ENCODE peak calls at places on chromosomes 5 and 9, in ten cellular contexts. One of them, this sample, is unnamed.

GRCh38 chr5:82346376-82347212 is 68.4 kb upstream of the RPS23 start:
- DNase-seq in GM13977: no peak
- DNase-seq in neural crest cell: no peak
- DNase-seq in epithelial cell of esophagus: no peak
- DNase-seq in WTC11: no peak
- DNase-seq in PC-3: no peak
- DNase-seq in omental fat pad: no peak
- DNase-seq in ovary: no peak
- DNase-seq in GM12865: no peak
- DNase-seq in fibroblast of mammary gland: no peak
- DNase-seq in this sample: no peak

GRCh38 chr9:110847661-110848060 is 179.1 kb downstream of the MUSK start:
- DNase-seq in GM13977: no peak
- DNase-seq in neural crest cell: no peak
- DNase-seq in epithelial cell of esophagus: no peak
- DNase-seq in WTC11: no peak
- DNase-seq in PC-3: no peak
- DNase-seq in omental fat pad: no peak
- DNase-seq in ovary: no peak
- DNase-seq in GM12865: no peak
- DNase-seq in fibroblast of mammary gland: peak; percentile 42
- DNase-seq in this sample: no peak

GRCh38 chr5:10424124-10424731 is 17.5 kb upstream of the ROPN1L start:
- DNase-seq in GM13977: no peak
- DNase-seq in neural crest cell: no peak
- DNase-seq in epithelial cell of esophagus: peak; percentile 22
- DNase-seq in WTC11: peak; percentile 34
- DNase-seq in PC-3: peak; percentile 65
- DNase-seq in omental fat pad: no peak
- DNase-seq in ovary: no peak
- DNase-seq in GM12865: peak; percentile 54
- DNase-seq in fibroblast of mammary gland: peak; percentile 60
- DNase-seq in this sample: peak; percentile 47

GRCh38 chr5:150272531-150272930 is 17.0 kb downstream of the CAMK2A start:
- DNase-seq in GM13977: peak; percentile 52
- DNase-seq in neural crest cell: peak; percentile 31
- DNase-seq in epithelial cell of esophagus: peak; percentile 63
- DNase-seq in WTC11: peak; percentile 56
- DNase-seq in PC-3: peak; percentile 72
- DNase-seq in omental fat pad: no peak
- DNase-seq in ovary: no peak
- DNase-seq in GM12865: peak; percentile 40
- DNase-seq in fibroblast of mammary gland: peak; percentile 63
- DNase-seq in this sample: peak; percentile 46

GRCh38 chr5:172541764-172542120 is 87.4 kb upstream of the SH3PXD2B start:
- DNase-seq in GM13977: no peak
- DNase-seq in neural crest cell: no peak
- DNase-seq in epithelial cell of esophagus: no peak
- DNase-seq in WTC11: no peak
- DNase-seq in PC-3: no peak
- DNase-seq in omental fat pad: no peak
- DNase-seq in ovary: no peak
- DNase-seq in GM12865: no peak
- DNase-seq in fibroblast of mammary gland: no peak
- DNase-seq in this sample: no peak

GRCh38 chr9:134825025-134825424 is 55.6 kb upstream of the FCN2 start:
- DNase-seq in GM13977: no peak
- DNase-seq in neural crest cell: no peak
- DNase-seq in epithelial cell of esophagus: no peak
- DNase-seq in WTC11: no peak
- DNase-seq in PC-3: no peak
- DNase-seq in omental fat pad: no peak
- DNase-seq in ovary: peak; percentile 61
- DNase-seq in GM12865: no peak
- DNase-seq in fibroblast of mammary gland: no peak
- DNase-seq in this sample: no peak

GRCh38 chr5:180141068-180141660 is 67.8 kb downstream of the RASGEF1C start:
- DNase-seq in GM13977: no peak
- DNase-seq in neural crest cell: no peak
- DNase-seq in epithelial cell of esophagus: no peak
- DNase-seq in WTC11: no peak
- DNase-seq in PC-3: no peak
- DNase-seq in omental fat pad: no peak
- DNase-seq in ovary: no peak
- DNase-seq in GM12865: no peak
- DNase-seq in fibroblast of mammary gland: no peak
- DNase-seq in this sample: no peak

GRCh38 chr5:4868140-4868735 is 271.9 kb upstream of the ADAMTS16 start:
- DNase-seq in GM13977: peak; percentile 85
- DNase-seq in neural crest cell: peak; percentile 80
- DNase-seq in epithelial cell of esophagus: peak; percentile 29
- DNase-seq in WTC11: peak; percentile 82
- DNase-seq in PC-3: peak; percentile 75
- DNase-seq in omental fat pad: peak; percentile 85
- DNase-seq in ovary: peak; percentile 81
- DNase-seq in GM12865: peak; percentile 48
- DNase-seq in fibroblast of mammary gland: peak; percentile 39
- DNase-seq in this sample: peak; percentile 27

GRCh38 chr9:6671416-6671815 is 25.9 kb upstream of the GLDC start:
- DNase-seq in GM13977: no peak
- DNase-seq in neural crest cell: no peak
- DNase-seq in epithelial cell of esophagus: no peak
- DNase-seq in WTC11: no peak
- DNase-seq in PC-3: no peak
- DNase-seq in omental fat pad: no peak
- DNase-seq in ovary: no peak
- DNase-seq in GM12865: no peak
- DNase-seq in fibroblast of mammary gland: no peak
- DNase-seq in this sample: no peak

GRCh38 chr5:159094745-159095144 is 5.0 kb downstream of the EBF1 start:
- DNase-seq in GM13977: peak; percentile 67
- DNase-seq in neural crest cell: no peak
- DNase-seq in epithelial cell of esophagus: peak; percentile 73
- DNase-seq in WTC11: peak; percentile 17
- DNase-seq in PC-3: peak; percentile 65
- DNase-seq in omental fat pad: peak; percentile 74
- DNase-seq in ovary: peak; percentile 87
- DNase-seq in GM12865: peak; percentile 94
- DNase-seq in fibroblast of mammary gland: peak; percentile 95
- DNase-seq in this sample: peak; percentile 87

GRCh38 chr5:109558364-109558763 is 131.4 kb upstream of the MAN2A1 start:
- DNase-seq in GM13977: no peak
- DNase-seq in neural crest cell: no peak
- DNase-seq in epithelial cell of esophagus: no peak
- DNase-seq in WTC11: no peak
- DNase-seq in PC-3: no peak
- DNase-seq in omental fat pad: no peak
- DNase-seq in ovary: no peak
- DNase-seq in GM12865: no peak
- DNase-seq in fibroblast of mammary gland: no peak
- DNase-seq in this sample: peak; percentile 27

GRCh38 chr9:34628656-34629491 is at the start of gene ARID3C:
- DNase-seq in GM13977: peak; percentile 65
- DNase-seq in neural crest cell: no peak
- DNase-seq in epithelial cell of esophagus: peak; percentile 43
- DNase-seq in WTC11: peak; percentile 53
- DNase-seq in PC-3: peak; percentile 28
- DNase-seq in omental fat pad: no peak
- DNase-seq in ovary: no peak
- DNase-seq in GM12865: no peak
- DNase-seq in fibroblast of mammary gland: no peak
- DNase-seq in this sample: no peak

GRCh38 chr9:77807846-77808749 is 160.0 kb upstream of the GNA14 start:
- DNase-seq in GM13977: no peak
- DNase-seq in neural crest cell: no peak
- DNase-seq in epithelial cell of esophagus: no peak
- DNase-seq in WTC11: no peak
- DNase-seq in PC-3: no peak
- DNase-seq in omental fat pad: no peak
- DNase-seq in ovary: no peak
- DNase-seq in GM12865: no peak
- DNase-seq in fibroblast of mammary gland: no peak
- DNase-seq in this sample: no peak

GRCh38 chr5:111231053-111231586 is 6.9 kb downstream of the CAMK4 start:
- DNase-seq in GM13977: no peak
- DNase-seq in neural crest cell: no peak
- DNase-seq in epithelial cell of esophagus: no peak
- DNase-seq in WTC11: no peak
- DNase-seq in PC-3: no peak
- DNase-seq in omental fat pad: no peak
- DNase-seq in ovary: no peak
- DNase-seq in GM12865: no peak
- DNase-seq in fibroblast of mammary gland: no peak
- DNase-seq in this sample: no peak

GRCh38 chr9:84819446-84819845 is 149.9 kb downstream of the NTRK2 start:
- DNase-seq in GM13977: no peak
- DNase-seq in neural crest cell: no peak
- DNase-seq in epithelial cell of esophagus: no peak
- DNase-seq in WTC11: peak; percentile 41
- DNase-seq in PC-3: no peak
- DNase-seq in omental fat pad: no peak
- DNase-seq in ovary: no peak
- DNase-seq in GM12865: no peak
- DNase-seq in fibroblast of mammary gland: no peak
- DNase-seq in this sample: no peak

GRCh38 chr5:102678267-102679058 is 76.6 kb upstream of the PAM start:
- DNase-seq in GM13977: no peak
- DNase-seq in neural crest cell: no peak
- DNase-seq in epithelial cell of esophagus: peak; percentile 44
- DNase-seq in WTC11: no peak
- DNase-seq in PC-3: peak; percentile 93
- DNase-seq in omental fat pad: no peak
- DNase-seq in ovary: no peak
- DNase-seq in GM12865: no peak
- DNase-seq in fibroblast of mammary gland: peak; percentile 79
- DNase-seq in this sample: peak; percentile 65

GRCh38 chr9:76415731-76416130 is 21.5 kb upstream of the RFK start:
- DNase-seq in GM13977: no peak
- DNase-seq in neural crest cell: no peak
- DNase-seq in epithelial cell of esophagus: no peak
- DNase-seq in WTC11: no peak
- DNase-seq in PC-3: no peak
- DNase-seq in omental fat pad: no peak
- DNase-seq in ovary: no peak
- DNase-seq in GM12865: no peak
- DNase-seq in fibroblast of mammary gland: peak; percentile 50
- DNase-seq in this sample: peak; percentile 63

DNA sequence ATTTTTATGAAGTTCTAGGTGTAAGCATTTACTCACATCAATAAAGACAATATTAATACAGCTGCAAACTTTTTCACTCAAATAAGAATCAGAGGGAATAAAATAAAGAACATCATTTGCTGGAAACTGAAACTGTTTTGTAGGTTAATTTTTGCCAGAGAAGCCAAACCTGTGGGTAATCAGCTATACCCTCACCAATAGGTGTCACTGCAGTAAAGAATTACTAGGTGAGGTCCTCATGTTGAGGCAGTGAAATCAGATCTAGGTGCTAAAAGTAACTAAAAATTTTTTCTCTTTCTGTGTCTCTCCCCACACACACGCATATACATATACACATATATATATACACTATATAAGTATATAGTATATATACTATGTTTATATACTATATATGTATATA is 1016.3 kb upstream of the SEMA6A start:
- DNase-seq in GM13977: peak; percentile 15
- DNase-seq in neural crest cell: no peak
- DNase-seq in epithelial cell of esophagus: peak; percentile 16
- DNase-seq in WTC11: no peak
- DNase-seq in PC-3: peak; percentile 5
- DNase-seq in omental fat pad: no peak
- DNase-seq in ovary: no peak
- DNase-seq in GM12865: peak; percentile 26
- DNase-seq in fibroblast of mammary gland: no peak
- DNase-seq in this sample: peak; percentile 24
- TF ChIP-seq CTCF in GM13977: peak; percentile 52
- TF ChIP-seq CTCF in neural crest cell: peak; percentile 57
- TF ChIP-seq CTCF in epithelial cell of esophagus: peak; percentile 44
- TF ChIP-seq CTCF in WTC11: no peak
- TF ChIP-seq CTCF in PC-3: no peak
- TF ChIP-seq CTCF in omental fat pad: no peak
- TF ChIP-seq CTCF in ovary: no peak
- TF ChIP-seq CTCF in GM12865: no peak
- TF ChIP-seq CTCF in fibroblast of mammary gland: peak; percentile 10
- TF ChIP-seq CTCF in this sample: peak; percentile 48

GRCh38 chr5:67530609-67531255 is 334.1 kb upstream of the CD180 start:
- DNase-seq in GM13977: no peak
- DNase-seq in neural crest cell: no peak
- DNase-seq in epithelial cell of esophagus: no peak
- DNase-seq in WTC11: no peak
- DNase-seq in PC-3: no peak
- DNase-seq in omental fat pad: no peak
- DNase-seq in ovary: no peak
- DNase-seq in GM12865: no peak
- DNase-seq in fibroblast of mammary gland: no peak
- DNase-seq in this sample: no peak
- TF ChIP-seq CTCF in GM13977: no peak
- TF ChIP-seq CTCF in neural crest cell: no peak
- TF ChIP-seq CTCF in epithelial cell of esophagus: no peak
- TF ChIP-seq CTCF in WTC11: no peak
- TF ChIP-seq CTCF in PC-3: no peak
- TF ChIP-seq CTCF in omental fat pad: no peak
- TF ChIP-seq CTCF in ovary: no peak
- TF ChIP-seq CTCF in GM12865: no peak
- TF ChIP-seq CTCF in fibroblast of mammary gland: no peak
- TF ChIP-seq CTCF in this sample: no peak

GRCh38 chr9:4048441-4048840 is 251.4 kb downstream of the GLIS3 start:
- DNase-seq in GM13977: no peak
- DNase-seq in neural crest cell: no peak
- DNase-seq in epithelial cell of esophagus: peak; percentile 43
- DNase-seq in WTC11: no peak
- DNase-seq in PC-3: peak; percentile 56
- DNase-seq in omental fat pad: no peak
- DNase-seq in ovary: no peak
- DNase-seq in GM12865: peak; percentile 12
- DNase-seq in fibroblast of mammary gland: peak; percentile 55
- DNase-seq in this sample: peak; percentile 65
- TF ChIP-seq CTCF in GM13977: no peak
- TF ChIP-seq CTCF in neural crest cell: peak; percentile 38
- TF ChIP-seq CTCF in epithelial cell of esophagus: peak; percentile 62
- TF ChIP-seq CTCF in WTC11: no peak
- TF ChIP-seq CTCF in PC-3: peak; percentile 62
- TF ChIP-seq CTCF in omental fat pad: no peak
- TF ChIP-seq CTCF in ovary: no peak
- TF ChIP-seq CTCF in GM12865: peak; percentile 29
- TF ChIP-seq CTCF in fibroblast of mammary gland: peak; percentile 59
- TF ChIP-seq CTCF in this sample: peak; percentile 66

GRCh38 chr5:35384658-35385057 is 154.4 kb upstream of the PRLR start:
- DNase-seq in GM13977: no peak
- DNase-seq in neural crest cell: no peak
- DNase-seq in epithelial cell of esophagus: no peak
- DNase-seq in WTC11: no peak
- DNase-seq in PC-3: no peak
- DNase-seq in omental fat pad: no peak
- DNase-seq in ovary: no peak
- DNase-seq in GM12865: no peak
- DNase-seq in fibroblast of mammary gland: no peak
- DNase-seq in this sample: no peak
- TF ChIP-seq CTCF in GM13977: no peak
- TF ChIP-seq CTCF in neural crest cell: no peak
- TF ChIP-seq CTCF in epithelial cell of esophagus: no peak
- TF ChIP-seq CTCF in WTC11: no peak
- TF ChIP-seq CTCF in PC-3: no peak
- TF ChIP-seq CTCF in omental fat pad: no peak
- TF ChIP-seq CTCF in ovary: no peak
- TF ChIP-seq CTCF in GM12865: no peak
- TF ChIP-seq CTCF in fibroblast of mammary gland: no peak
- TF ChIP-seq CTCF in this sample: no peak